ENCODE peak calls at places on chromosomes 16 and 17, in seven cellular contexts. B is psoas muscle, G is progenitor cell of endocrine pancreas, I is iris pigment epithelial cell, T is HCT116, Z is T-cell, D is H7. E is an unnamed sample.

GRCh38 chr17:73432624-73433190 is 120.9 kb upstream of the CDC42EP4 start:
- DNase-seq in Z (no peak), B (no peak), G (no peak), T (no peak), D (no peak), I (no peak), E (no peak)

GRCh38 chr17:77571562-77571981 is 386.9 kb upstream of the TNRC6C start:
- DNase-seq in I (peak; percentile 8), D (peak; percentile 53), G (no peak), B (no peak), T (no peak), Z (peak; percentile 17), E (peak; percentile 7)

GRCh38 chr17:78925234-78925633 is at the start of gene TIMP2:
- DNase-seq in G (peak; percentile 78), B (peak; percentile 92), D (peak; percentile 99), Z (peak; percentile 58), T (no peak), I (peak; percentile 88), E (peak; percentile 76)

GRCh38 chr17:15220785-15221184 is 44.3 kb downstream of the PMP22 start:
- DNase-seq in T (no peak), D (no peak), Z (no peak), B (no peak), I (no peak), G (no peak), E (no peak)

GRCh38 chr17:36778458-36778857 is 158.8 kb upstream of the LHX1 start:
- DNase-seq in B (no peak), D (no peak), Z (no peak), G (no peak), I (no peak), T (no peak), E (no peak)

GRCh38 chr17:46009681-46010596 is 10.9 kb downstream of the STH start:
- DNase-seq in I (peak; percentile 11), G (no peak), T (no peak), B (peak; percentile 71), Z (no peak), D (no peak), E (peak; percentile 88)

GRCh38 chr16:76913046-76913445 is 277.9 kb upstream of the MON1B start:
- DNase-seq in D (no peak), B (no peak), G (no peak), I (no peak), T (no peak), Z (no peak), E (no peak)

GRCh38 chr17:13601776-13602551 is at the start of gene HS3ST3A1:
- DNase-seq in D (peak; percentile 94), I (peak; percentile 92), T (no peak), Z (no peak), G (peak; percentile 69), B (peak; percentile 49), E (no peak)

GRCh38 chr17:76547183-76547641 is 7.4 kb downstream of the PRCD start:
- DNase-seq in G (peak; percentile 48), T (no peak), D (peak; percentile 84), I (peak; percentile 64), Z (peak; percentile 51), B (no peak), E (peak; percentile 82)

E was measured in M059J.